ENCODE peak calls at places on chromosomes 6 and 20, in six cellular contexts. J is psoas muscle, T is endodermal cell, V is stomach, I is testis, B is SJSA1. D is an unnamed sample. For H3K9me3 and H3K4me1, the result is how much of the 10 kb centered on the place peaks cover.

GRCh38 chr20:31815408-31816188 is 3.6 kb upstream of the MYLK2 start:
- DNase-seq in I (no peak), J (no peak), B (no peak), T (peak), V (no peak), D (no peak)

GRCh38 chr6:118514689-118515088 is 33.4 kb upstream of the PLN start:
- DNase-seq in B (no peak), V (no peak), T (no peak), J (peak), I (peak), D (no peak)

GRCh38 chr6:156269751-156270369 is 507.3 kb upstream of the ARID1B start:
- DNase-seq in V (no peak), T (no peak), B (no peak), J (no peak), I (no peak), D (no peak)

GRCh38 chr20:57734754-57735153 is 24.9 kb upstream of the PMEPA1 start:
- DNase-seq in J (no peak), I (no peak), V (no peak), T (no peak), B (no peak), D (no peak)

GRCh38 chr20:48238326-48238725 is 453.0 kb upstream of the SULF2 start:
- DNase-seq in T (peak), V (no peak), J (no peak), B (no peak), I (no peak), D (no peak)

GRCh38 chr20:13777171-13777601 is 7.5 kb downstream of the ESF1 start:
- DNase-seq in T (no peak), J (no peak), B (no peak), V (no peak), I (no peak), D (no peak)

GRCh38 chr20:10171864-10172751 is 46.5 kb upstream of the SNAP25 start:
- DNase-seq in V (peak), B (peak), T (peak), J (peak), I (peak), D (peak)

GRCh38 chr6:148935705-148936306 is 189.0 kb downstream of the UST start:
- DNase-seq in V (no peak), J (no peak), B (no peak), I (no peak), T (no peak), D (no peak)

GRCh38 chr6:21626756-21627155 is 33.2 kb downstream of the SOX4 start:
- DNase-seq in I (no peak), B (no peak), V (no peak), J (no peak), T (no peak), D (no peak)
- H3K9me3 ChIP-seq in I (under half), B (under half), V (under half), J (under half), T (under half), D (under half)

DNA sequence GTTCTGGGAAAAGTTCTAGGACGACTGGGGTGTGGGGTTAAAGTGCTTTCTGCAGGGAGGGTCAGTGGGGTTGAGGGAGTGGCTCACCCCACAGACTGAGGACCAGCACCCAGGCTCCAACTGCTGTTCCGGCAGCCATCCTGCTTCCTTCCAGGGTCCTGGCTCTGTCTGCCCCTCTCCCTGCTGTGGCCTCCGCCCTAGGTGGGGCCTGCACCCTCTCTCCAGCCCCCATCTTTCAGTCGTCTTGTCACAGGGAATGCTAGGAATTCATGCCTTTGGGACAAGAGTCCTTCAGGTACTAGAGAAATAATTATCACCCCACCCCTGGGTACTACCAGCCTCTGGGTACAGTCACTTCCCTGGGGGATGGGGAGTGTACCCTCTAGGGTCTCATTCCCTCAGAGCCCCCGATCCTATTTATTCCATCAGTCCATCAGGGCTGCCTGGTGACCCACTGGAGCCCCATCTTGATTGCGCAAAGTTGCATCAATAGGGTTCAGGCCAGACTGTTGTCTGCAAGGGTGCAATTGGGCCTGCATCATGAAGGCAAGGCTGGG is at the start of gene AGER:
- DNase-seq in T (no peak), J (no peak), I (no peak), B (no peak), V (no peak), D (no peak)
- H3K4me1 ChIP-seq in T (under half), J (under half), I (under half), B (under half), V (half or more), D (under half)

DNA sequence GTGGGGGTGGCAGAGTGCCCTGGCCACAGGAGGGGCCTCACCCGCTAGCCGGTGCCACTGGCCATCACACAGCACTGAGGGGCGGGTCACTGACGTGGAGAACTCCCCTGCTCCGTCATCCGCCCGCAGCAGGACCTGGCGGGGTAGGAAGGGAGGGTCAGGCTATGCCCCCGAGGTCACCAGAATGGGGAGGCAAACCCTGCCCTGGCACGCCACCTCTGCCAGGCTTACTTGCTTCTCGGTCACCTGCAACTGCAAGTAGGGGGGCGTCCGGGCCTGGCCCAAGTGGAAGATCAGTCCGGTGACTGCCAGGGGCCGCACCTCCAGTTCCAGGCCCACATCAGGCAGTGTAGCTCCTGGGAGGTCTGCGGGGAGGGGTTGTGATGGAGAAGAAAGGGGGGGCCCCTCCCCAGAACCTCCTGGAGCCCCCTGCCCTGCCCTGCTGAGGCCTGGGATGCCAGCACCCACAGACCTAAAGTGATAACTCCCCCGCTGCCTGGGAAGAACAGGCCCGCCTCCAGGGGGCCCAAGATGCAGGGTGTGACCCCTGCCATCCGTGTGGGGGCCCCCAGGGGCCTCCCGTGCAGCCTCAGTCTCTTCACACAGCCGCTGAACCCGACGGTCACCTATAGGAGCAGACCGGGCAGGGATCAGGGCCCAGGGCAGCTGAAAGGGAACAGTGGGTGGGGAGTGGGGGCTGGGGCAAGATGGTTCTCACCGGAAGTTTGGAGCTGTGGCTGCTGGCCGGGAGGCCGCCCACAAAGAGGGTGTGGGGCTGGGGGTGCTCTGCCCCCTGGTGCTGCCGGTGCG is 7.4 kb downstream of the ADRM1 start:
- DNase-seq in T (no peak), I (no peak), B (no peak), J (no peak), V (no peak), D (no peak)
- H3K9me3 ChIP-seq in T (under half), I (under half), B (under half), J (under half), V (under half), D (under half)

GRCh38 chr6:106084973-106085686 is 1.0 kb upstream of the PRDM1 start:
- DNase-seq in T (no peak), I (no peak), J (no peak), V (no peak), B (peak), D (no peak)
- H3K4me1 ChIP-seq in T (under half), I (under half), J (under half), V (under half), B (half or more), D (under half)